ENCODE peak calls at places on chromosomes 5 and 9, in seven cellular contexts. D, H, X, C, R, Q and Z are unnamed samples.

GRCh38 chr9:76704601-76705204 is 59.5 kb upstream of the PCA3 start:
- DNase-seq in D (peak; percentile 46), H (peak; percentile 80), X (peak; percentile 84), C (peak; percentile 7), R (peak; percentile 78), Q (no peak), Z (peak; percentile 64)

GRCh38 chr5:164392531-164392930 is 887.1 kb downstream of the MAT2B start:
- DNase-seq in D (no peak), H (no peak), X (no peak), C (no peak), R (no peak), Q (no peak), Z (no peak)

GRCh38 chr5:134846641-134846960 is 833 bp downstream of the C5orf24 start:
- DNase-seq in D (no peak), H (peak; percentile 23), X (no peak), C (no peak), R (no peak), Q (no peak), Z (no peak)

GRCh38 chr9:127642047-127642740 is 30.1 kb downstream of the STXBP1 start:
- DNase-seq in D (no peak), H (no peak), X (no peak), C (no peak), R (no peak), Q (no peak), Z (no peak)

GRCh38 chr5:72817076-72817476 is 615 bp downstream of the TNPO1 start:
- DNase-seq in D (no peak), H (peak; percentile 51), X (peak; percentile 70), C (peak; percentile 48), R (no peak), Q (peak; percentile 82), Z (no peak)

GRCh38 chr5:24855485-24855884 is 210.7 kb upstream of the CDH10 start:
- DNase-seq in D (no peak), H (no peak), X (peak; percentile 2), C (no peak), R (no peak), Q (no peak), Z (no peak)

GRCh38 chr9:91885746-91886432 is 64.1 kb downstream of the ROR2 start:
- DNase-seq in D (no peak), H (no peak), X (no peak), C (no peak), R (no peak), Q (no peak), Z (no peak)

GRCh38 chr9:78898239-78898638 is 601.3 kb downstream of the PSAT1 start:
- DNase-seq in D (no peak), H (no peak), X (no peak), C (no peak), R (no peak), Q (no peak), Z (no peak)

GRCh38 chr9:93681316-93682154 is 105.2 kb downstream of the PHF2 start:
- DNase-seq in D (no peak), H (no peak), X (no peak), C (no peak), R (no peak), Q (no peak), Z (no peak)

GRCh38 chr9:127858041-127858512 is 3.6 kb upstream of the ENG start:
- DNase-seq in D (no peak), H (peak; percentile 32), X (no peak), C (no peak), R (peak; percentile 36), Q (no peak), Z (no peak)

GRCh38 chr9:113548221-113549041 is 84.9 kb downstream of the RGS3 start:
- DNase-seq in D (no peak), H (no peak), X (peak; percentile 42), C (peak; percentile 12), R (no peak), Q (no peak), Z (no peak)

GRCh38 chr9:124098141-124098905 is 86.8 kb downstream of the LHX2 start:
- DNase-seq in D (no peak), H (no peak), X (peak; percentile 78), C (no peak), R (no peak), Q (no peak), Z (no peak)

GRCh38 chr5:131252824-131253171 is 11.1 kb upstream of the CDC42SE2 start:
- DNase-seq in D (peak; percentile 85), H (no peak), X (peak; percentile 97), C (peak; percentile 57), R (no peak), Q (peak; percentile 31), Z (no peak)

GRCh38 chr5:79847561-79847960 is 143.5 kb downstream of the MTX3 start:
- DNase-seq in D (no peak), H (no peak), X (no peak), C (no peak), R (no peak), Q (no peak), Z (no peak)

GRCh38 chr9:120388000-120388855 is 191.7 kb downstream of the CDK5RAP2 start:
- DNase-seq in D (no peak), H (no peak), X (no peak), C (no peak), R (no peak), Q (no peak), Z (no peak)

GRCh38 chr5:9268226-9268625 is 277.6 kb downstream of the SEMA5A start:
- DNase-seq in D (no peak), H (no peak), X (no peak), C (no peak), R (no peak), Q (no peak), Z (no peak)

GRCh38 chr5:161306354-161306990 is 240.1 kb downstream of the GABRB2 start:
- DNase-seq in D (no peak), H (no peak), X (no peak), C (no peak), R (no peak), Q (no peak), Z (no peak)

GRCh38 chr5:3451961-3452360 is 143.7 kb upstream of the IRX1 start:
- DNase-seq in D (no peak), H (no peak), X (no peak), C (no peak), R (no peak), Q (no peak), Z (no peak)

GRCh38 chr5:136062563-136063274 is 33.9 kb downstream of the TGFBI start:
- DNase-seq in D (no peak), H (peak; percentile 62), X (peak; percentile 62), C (no peak), R (no peak), Q (no peak), Z (peak; percentile 5)

GRCh38 chr5:61322738-61323429 is 9.2 kb upstream of the ZSWIM6 start:
- DNase-seq in D (no peak), H (peak; percentile 65), X (no peak), C (no peak), R (no peak), Q (no peak), Z (no peak)

GRCh38 chr9:121862973-121863372 is 211.5 kb downstream of the DAB2IP start:
- DNase-seq in D (no peak), H (no peak), X (no peak), C (no peak), R (no peak), Q (no peak), Z (no peak)

GRCh38 chr5:73822276-73822988 is 196.4 kb downstream of the ARHGEF28 start:
- DNase-seq in D (no peak), H (no peak), X (no peak), C (no peak), R (no peak), Q (no peak), Z (no peak)

GRCh38 chr5:112738180-112738560 is 485 bp downstream of the APC start:
- DNase-seq in D (peak; percentile 35), H (no peak), X (peak; percentile 46), C (no peak), R (no peak), Q (peak; percentile 76), Z (peak; percentile 40)

GRCh38 chr5:100634937-100635336 is 99.8 kb downstream of the FAM174A start:
- DNase-seq in D (no peak), H (no peak), X (no peak), C (no peak), R (no peak), Q (no peak), Z (no peak)

GRCh38 chr9:125401317-125401716 is 139.7 kb downstream of the GAPVD1 start:
- DNase-seq in D (no peak), H (no peak), X (no peak), C (no peak), R (no peak), Q (no peak), Z (no peak)

GRCh38 chr9:119304566-119304965 is 64.7 kb downstream of the BRINP1 start:
- DNase-seq in D (no peak), H (no peak), X (no peak), C (no peak), R (no peak), Q (no peak), Z (no peak)

GRCh38 chr5:83097582-83098265 is 20.4 kb downstream of the XRCC4 start:
- DNase-seq in D (no peak), H (no peak), X (no peak), C (no peak), R (no peak), Q (no peak), Z (no peak)

GRCh38 chr5:78799254-78800017 is 150.9 kb upstream of the LHFPL2 start:
- DNase-seq in D (no peak), H (no peak), X (no peak), C (no peak), R (no peak), Q (no peak), Z (no peak)

GRCh38 chr9:35158501-35159280 is 3.1 kb upstream of the UNC13B start:
- DNase-seq in D (no peak), H (no peak), X (no peak), C (no peak), R (no peak), Q (no peak), Z (no peak)

GRCh38 chr5:102742215-102742614 is 12.9 kb upstream of the PAM start:
- DNase-seq in D (no peak), H (no peak), X (no peak), C (no peak), R (no peak), Q (no peak), Z (no peak)

GRCh38 chr5:54263447-54263846 is 46.9 kb downstream of the ARL15 start:
- DNase-seq in D (no peak), H (no peak), X (no peak), C (no peak), R (no peak), Q (no peak), Z (no peak)

GRCh38 chr9:13213337-13213736 is 66.2 kb downstream of the MPDZ start:
- DNase-seq in D (no peak), H (no peak), X (peak; percentile 30), C (no peak), R (no peak), Q (no peak), Z (no peak)

GRCh38 chr5:176787676-176788075 is 22.7 kb upstream of the UNC5A start:
- DNase-seq in D (no peak), H (no peak), X (no peak), C (no peak), R (no peak), Q (no peak), Z (no peak)